ENCODE peak calls at places on chromosomes 6 and 20, in six cellular contexts. Q, U, R, L, D and Z are unnamed samples.

GRCh38 chr20:47113362-47114118 is 218.9 kb downstream of the EYA2 start:
- DNase-seq in Q (no peak), U (no peak), R (no peak), L (peak; percentile 76), D (no peak), Z (no peak)

GRCh38 chr6:150395388-150396009 is 26.7 kb downstream of the IYD start:
- DNase-seq in Q (peak; percentile 30), U (peak; percentile 72), R (no peak), L (peak; percentile 51), D (no peak), Z (peak; percentile 82)

GRCh38 chr20:3166338-3166912 is 6.8 kb upstream of the FASTKD5 start:
- DNase-seq in Q (no peak), U (no peak), R (no peak), L (no peak), D (no peak), Z (no peak)

GRCh38 chr6:48825501-48826317 is 637.3 kb downstream of the MMUT start:
- DNase-seq in Q (no peak), U (no peak), R (no peak), L (peak; percentile 49), D (no peak), Z (peak; percentile 59)

GRCh38 chr6:7640607-7641577 is 50.9 kb downstream of the SNRNP48 start:
- DNase-seq in Q (no peak), U (no peak), R (no peak), L (peak; percentile 87), D (no peak), Z (peak; percentile 74)

GRCh38 chr6:169145476-169145875 is 108.2 kb downstream of the THBS2 start:
- DNase-seq in Q (peak; percentile 24), U (no peak), R (no peak), L (peak; percentile 76), D (no peak), Z (no peak)

GRCh38 chr6:115898246-115898645 is 162.4 kb downstream of the FRK start:
- DNase-seq in Q (no peak), U (no peak), R (no peak), L (no peak), D (no peak), Z (no peak)

GRCh38 chr6:84774174-84775158 is 10.1 kb upstream of the TBX18 start:
- DNase-seq in Q (peak; percentile 19), U (peak; percentile 38), R (peak; percentile 58), L (no peak), D (peak; percentile 58), Z (peak; percentile 65)

GRCh38 chr6:9408718-9409117 is 973.4 kb upstream of the SLC35B3 start:
- DNase-seq in Q (no peak), U (no peak), R (no peak), L (peak; percentile 67), D (no peak), Z (no peak)

GRCh38 chr6:25404693-25405169 is 125.6 kb downstream of the CARMIL1 start:
- DNase-seq in Q (no peak), U (peak; percentile 44), R (no peak), L (no peak), D (no peak), Z (no peak)

GRCh38 chr6:5120011-5120410 is 34.9 kb downstream of the PPP1R3G start:
- DNase-seq in Q (no peak), U (no peak), R (no peak), L (no peak), D (no peak), Z (no peak)

GRCh38 chr20:64166712-64167615 is 2.7 kb downstream of the MYT1 start:
- DNase-seq in Q (no peak), U (no peak), R (no peak), L (no peak), D (no peak), Z (peak; percentile 67)

GRCh38 chr20:24817351-24817750 is 131.7 kb upstream of the CST7 start:
- DNase-seq in Q (no peak), U (no peak), R (no peak), L (no peak), D (no peak), Z (no peak)

GRCh38 chr6:168908166-168908565 is 345.5 kb downstream of the THBS2 start:
- DNase-seq in Q (no peak), U (no peak), R (no peak), L (peak; percentile 72), D (no peak), Z (no peak)

GRCh38 chr6:33799714-33800113 is 4.1 kb downstream of the MLN start:
- DNase-seq in Q (no peak), U (no peak), R (no peak), L (no peak), D (no peak), Z (no peak)

GRCh38 chr6:166775180-166775922 is 148.3 kb upstream of the RPS6KA2 start:
- DNase-seq in Q (peak; percentile 40), U (peak; percentile 56), R (no peak), L (peak; percentile 75), D (no peak), Z (peak; percentile 84)

GRCh38 chr6:44675449-44675848 is 287.9 kb downstream of the CDC5L start:
- DNase-seq in Q (no peak), U (no peak), R (no peak), L (no peak), D (no peak), Z (no peak)

GRCh38 chr6:436308-437041 is 44.9 kb downstream of the IRF4 start:
- DNase-seq in Q (no peak), U (no peak), R (no peak), L (peak; percentile 60), D (no peak), Z (no peak)

GRCh38 chr6:37433657-37434271 is 743 bp downstream of the CMTR1 start:
- DNase-seq in Q (no peak), U (no peak), R (no peak), L (peak; percentile 12), D (peak; percentile 16), Z (peak; percentile 21)

GRCh38 chr20:35269055-35269781 is 8.7 kb downstream of the MMP24OS start:
- DNase-seq in Q (peak; percentile 58), U (peak; percentile 77), R (peak; percentile 63), L (peak; percentile 62), D (peak; percentile 59), Z (peak; percentile 72)

DNA sequence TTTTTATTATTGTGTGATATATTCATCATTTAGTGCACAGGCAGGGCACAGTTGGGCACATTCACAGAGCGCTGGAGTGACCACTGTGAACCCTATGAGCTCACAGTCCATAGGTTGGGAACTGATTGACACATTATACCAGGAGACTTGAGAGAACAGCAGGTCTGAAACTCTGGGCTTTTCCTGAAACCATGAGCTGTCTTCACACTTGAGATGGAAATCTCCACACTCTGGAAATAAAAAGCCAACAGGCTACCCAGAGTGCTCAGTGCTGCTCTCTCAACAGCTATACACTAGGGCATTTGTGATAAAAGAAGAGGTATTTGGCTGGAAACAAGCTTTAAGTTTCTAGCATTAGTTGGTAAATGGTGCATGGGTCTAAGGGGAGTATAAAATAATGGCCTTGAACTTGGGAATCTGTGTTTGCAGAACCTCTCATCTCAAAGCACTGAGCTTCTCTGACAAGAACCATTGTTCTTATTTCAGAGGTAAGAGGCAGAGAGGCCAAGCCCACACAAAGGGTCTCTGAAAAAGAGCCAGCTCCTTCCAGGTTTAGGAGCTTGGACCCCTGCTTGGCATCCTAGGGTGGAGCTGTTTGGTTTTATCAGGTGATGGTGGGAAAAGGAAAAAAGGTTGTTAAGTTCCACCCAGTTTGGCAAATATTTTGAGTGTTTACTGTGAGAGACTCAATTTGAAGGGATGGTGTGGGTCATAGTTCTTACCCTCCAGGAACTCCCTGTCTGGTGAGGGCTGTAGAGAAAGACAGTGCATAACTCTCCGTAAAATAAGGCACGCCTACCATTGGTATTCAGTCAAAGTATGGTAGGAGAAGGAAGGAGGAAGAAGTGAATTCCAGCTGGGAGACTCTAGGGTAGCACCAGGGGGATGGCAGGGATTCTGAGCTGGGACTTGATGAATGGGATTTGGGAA is 14.5 kb downstream of the CHMP4B start:
- DNase-seq in Q (no peak), U (no peak), R (no peak), L (no peak), D (no peak), Z (no peak)
- H3K4me1 ChIP-seq in Q (peaks cover 33% of the 10 kb centered on the region), U (peaks cover 72% of the 10 kb centered on the region), R (peaks cover 90% of the 10 kb centered on the region), L (peaks cover 25% of the 10 kb centered on the region), D (peaks cover 100% of the 10 kb centered on the region), Z (peaks cover 51% of the 10 kb centered on the region)

GRCh38 chr20:60400567-60400966 is 442.3 kb downstream of the CDH26 start:
- DNase-seq in Q (no peak), U (no peak), R (no peak), L (no peak), D (no peak), Z (no peak)
- H3K4me1 ChIP-seq in Q (no peaks in the 10 kb centered on the region), U (no peaks in the 10 kb centered on the region), R (no peaks in the 10 kb centered on the region), L (no peaks in the 10 kb centered on the region), D (no peaks in the 10 kb centered on the region), Z (no peaks in the 10 kb centered on the region)

DNA sequence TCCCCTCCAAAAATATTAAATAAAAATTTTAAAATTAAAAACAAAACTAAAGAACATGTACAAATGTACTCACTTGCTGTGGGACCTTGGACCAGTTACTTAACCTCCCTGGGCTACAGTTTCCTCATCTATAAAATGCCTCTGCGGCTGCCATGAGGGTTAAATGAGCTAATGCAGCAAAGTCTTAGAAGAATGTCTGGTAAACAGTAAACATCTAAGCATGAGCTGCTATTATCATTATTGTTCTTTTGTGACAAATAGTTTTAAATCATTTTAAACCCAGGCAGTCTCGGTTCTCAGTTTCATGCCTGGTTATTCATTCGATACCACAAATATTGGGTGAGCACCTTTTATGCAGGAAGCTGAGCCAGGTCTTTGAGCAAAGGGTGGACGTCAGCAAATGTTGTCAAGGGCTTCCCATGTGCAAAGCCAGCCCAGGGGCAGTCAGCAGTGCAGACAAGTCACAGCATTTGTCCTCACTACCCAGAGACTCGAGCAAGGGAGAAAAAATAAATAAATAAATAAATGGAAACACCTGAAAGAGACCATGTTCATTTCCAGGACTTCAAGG is 128.7 kb downstream of the NFATC2 start:
- DNase-seq in Q (no peak), U (no peak), R (no peak), L (no peak), D (no peak), Z (no peak)
- H3K4me1 ChIP-seq in Q (peaks cover 11% of the 10 kb centered on the region), U (peaks cover 9% of the 10 kb centered on the region), R (peaks cover 9% of the 10 kb centered on the region), L (peaks cover 8% of the 10 kb centered on the region), D (peaks cover 44% of the 10 kb centered on the region), Z (peaks cover 6% of the 10 kb centered on the region)

GRCh38 chr20:62531046-62531838 is 55.4 kb upstream of the GATA5 start:
- DNase-seq in Q (no peak), U (no peak), R (no peak), L (no peak), D (no peak), Z (no peak)
- H3K4me1 ChIP-seq in Q (no peaks in the 10 kb centered on the region), U (no peaks in the 10 kb centered on the region), R (peaks cover 18% of the 10 kb centered on the region), L (no peaks in the 10 kb centered on the region), D (peaks cover 39% of the 10 kb centered on the region), Z (peaks cover 28% of the 10 kb centered on the region)